ENCODE peak calls at places on chromosomes 6 and 20, in five cellular contexts. G, E, Y, B and N are unnamed samples.

GRCh38 chr6:96016781-96017180 is 1.0 kb downstream of the FUT9 start:
- DNase-seq in E (no peak), B (no peak), Y (no peak), G (no peak), N (no peak)

GRCh38 chr6:47428746-47429664 is 48.6 kb upstream of the CD2AP start:
- DNase-seq in Y (no peak), B (no peak), E (no peak), G (no peak), N (no peak)

GRCh38 chr20:50447817-50448216 is 62.4 kb upstream of the PTPN1 start:
- DNase-seq in G (no peak), E (no peak), Y (no peak), B (no peak), N (no peak)

GRCh38 chr6:142716097-142716496 is 228.9 kb downstream of the HIVEP2 start:
- DNase-seq in E (no peak), B (no peak), G (no peak), Y (no peak), N (no peak)

GRCh38 chr6:81741689-81742088 is 10.8 kb downstream of the TENT5A start:
- DNase-seq in E (no peak), G (no peak), Y (no peak), B (no peak), N (no peak)

GRCh38 chr6:160347259-160348208 is 644 bp upstream of the SLC22A3 start:
- DNase-seq in Y (no peak), G (peak), B (no peak), E (no peak), N (no peak)

GRCh38 chr6:52571099-52571755 is 5.6 kb downstream of the TRAM2 start:
- DNase-seq in Y (no peak), G (no peak), B (no peak), E (peak), N (no peak)

GRCh38 chr6:107866606-107867301 is 42.6 kb upstream of the SCML4 start:
- DNase-seq in Y (peak), B (no peak), G (no peak), E (peak), N (peak)

GRCh38 chr20:17558154-17558940 is 11.5 kb upstream of the DSTN start:
- DNase-seq in Y (peak), E (peak), G (no peak), B (peak), N (no peak)